ENCODE peak calls at places on chromosomes 2 and 18, in five cellular contexts. F is tibial nerve; I is CD8-positive, alpha-beta T cell; B is kidney; Y is mesendoderm. S is an unnamed sample.
A peak's percentile ranks its signal among the peaks of the same experiment; 100 is the strongest.

GRCh38 chr2:20422679-20423271 is 24.1 kb upstream of the RHOB start:
- DNase-seq in F (no peak), I (no peak), B (no peak), Y (peak; percentile 53), S (no peak)

GRCh38 chr2:202790676-202791075 is 80.9 kb downstream of the ICA1L start:
- DNase-seq in F (no peak), I (no peak), B (no peak), Y (peak; percentile 53), S (no peak)

GRCh38 chr2:19362652-19363473 is 4.4 kb upstream of the OSR1 start:
- DNase-seq in F (peak; percentile 52), I (peak; percentile 47), B (peak; percentile 88), Y (peak; percentile 78), S (peak; percentile 86)

GRCh38 chr18:36496022-36496421 is 198.5 kb downstream of the FHOD3 start:
- DNase-seq in F (no peak), I (no peak), B (no peak), Y (no peak), S (no peak)

GRCh38 chr2:217268978-217269377 is 409.1 kb upstream of the TNP1 start:
- DNase-seq in F (no peak), I (no peak), B (no peak), Y (no peak), S (no peak)

GRCh38 chr2:65722028-65722427 is 289.6 kb upstream of the SPRED2 start:
- DNase-seq in F (peak; percentile 13), I (no peak), B (peak; percentile 80), Y (peak; percentile 74), S (no peak)

GRCh38 chr2:217853301-217853881 is 149.4 kb downstream of the TNS1 start:
- DNase-seq in F (peak; percentile 57), I (no peak), B (no peak), Y (no peak), S (peak; percentile 62)

GRCh38 chr2:219633276-219634065 is 6.0 kb downstream of the SLC4A3 start:
- DNase-seq in F (no peak), I (no peak), B (no peak), Y (no peak), S (no peak)

GRCh38 chr18:13393338-13393737 is 174.8 kb downstream of the LDLRAD4 start:
- DNase-seq in F (no peak), I (peak; percentile 2), B (no peak), Y (no peak), S (no peak)

GRCh38 chr2:48715042-48715899 is 40.3 kb downstream of the LHCGR start:
- DNase-seq in F (peak; percentile 48), I (no peak), B (no peak), Y (no peak), S (no peak)

GRCh38 chr2:70982971-70983370 is 4.5 kb downstream of the ANKRD53 start:
- DNase-seq in F (no peak), I (no peak), B (no peak), Y (no peak), S (peak; percentile 27)

GRCh38 chr18:41645600-41646360 is 309.3 kb upstream of the PIK3C3 start:
- DNase-seq in F (no peak), I (no peak), B (no peak), Y (no peak), S (no peak)

GRCh38 chr2:86382698-86383097 is 45.3 kb upstream of the REEP1 start:
- DNase-seq in F (no peak), I (no peak), B (no peak), Y (no peak), S (no peak)

GRCh38 chr2:121682396-121683298 is 33.4 kb upstream of the CLASP1 start:
- DNase-seq in F (no peak), I (no peak), B (no peak), Y (peak; percentile 23), S (no peak)

GRCh38 chr2:43021791-43022500 is 204.5 kb downstream of the ZFP36L2 start:
- DNase-seq in F (no peak), I (no peak), B (peak; percentile 46), Y (peak; percentile 87), S (peak; percentile 56)

GRCh38 chr2:10873790-10874437 is 37.8 kb upstream of the KCNF1 start:
- DNase-seq in F (no peak), I (no peak), B (no peak), Y (peak; percentile 83), S (no peak)

GRCh38 chr2:68837861-68838341 is 33.3 kb downstream of the BMP10 start:
- DNase-seq in F (no peak), I (no peak), B (no peak), Y (no peak), S (no peak)

GRCh38 chr2:129469389-129469788 is 510.1 kb upstream of the RAB6C start:
- DNase-seq in F (no peak), I (no peak), B (no peak), Y (no peak), S (no peak)

GRCh38 chr2:197800091-197800490 is 4.3 kb upstream of the PLCL1 start:
- DNase-seq in F (no peak), I (no peak), B (no peak), Y (peak; percentile 78), S (no peak)

GRCh38 chr2:23762141-23762540 is 164.8 kb downstream of the ATAD2B start:
- DNase-seq in F (no peak), I (no peak), B (no peak), Y (no peak), S (no peak)

GRCh38 chr2:165777522-165778186 is 16.4 kb downstream of the GALNT3 start:
- DNase-seq in F (no peak), I (no peak), B (no peak), Y (peak; percentile 21), S (no peak)

GRCh38 chr18:78492064-78492812 is 487.4 kb upstream of the SALL3 start:
- DNase-seq in F (no peak), I (no peak), B (no peak), Y (peak; percentile 52), S (no peak)

GRCh38 chr2:30588891-30589495 is 141.9 kb downstream of the LCLAT1 start:
- DNase-seq in F (no peak), I (no peak), B (no peak), Y (no peak), S (no peak)

DNA sequence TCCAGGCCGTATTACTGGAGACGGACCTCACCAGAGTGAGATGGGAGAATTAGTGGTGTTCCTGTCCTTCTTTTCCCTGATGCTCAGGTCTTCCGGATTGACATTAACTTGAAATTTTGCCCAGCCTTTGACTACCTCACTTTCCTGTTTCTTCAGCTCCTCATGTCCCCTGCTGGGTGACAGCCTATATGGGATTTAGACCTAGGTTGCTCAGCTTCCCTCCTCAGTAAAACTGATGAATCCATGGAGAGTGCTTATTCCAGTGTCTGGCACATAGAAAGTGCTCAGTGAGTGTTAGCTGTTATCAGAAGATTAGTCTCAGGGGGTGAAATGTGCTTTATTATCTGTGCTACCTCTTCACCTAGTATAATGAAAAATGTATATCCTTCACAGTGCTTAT is 30.0 kb downstream of the CRIM1 start:
- DNase-seq in F (no peak), I (no peak), B (no peak), Y (peak; percentile 84), S (no peak)
- H3K4me1 ChIP-seq in F (peaks cover 3% of the 10 kb centered on the region), I (no peaks in the 10 kb centered on the region), B (peaks cover 27% of the 10 kb centered on the region), Y (peaks cover 28% of the 10 kb centered on the region), S (peaks cover 10% of the 10 kb centered on the region)

GRCh38 chr2:160246356-160246755 is 46.3 kb upstream of the ITGB6 start:
- DNase-seq in F (no peak), I (no peak), B (no peak), Y (no peak), S (no peak)

GRCh38 chr2:160241251-160242137 is 41.4 kb upstream of the ITGB6 start:
- DNase-seq in F (no peak), I (no peak), B (peak; percentile 87), Y (no peak), S (no peak)

GRCh38 chr2:160242863-160243552 is 42.9 kb upstream of the ITGB6 start:
- DNase-seq in F (no peak), I (no peak), B (no peak), Y (no peak), S (no peak)

GRCh38 chr2:160247295-160247694 is 47.2 kb upstream of the ITGB6 start:
- DNase-seq in F (no peak), I (no peak), B (no peak), Y (no peak), S (no peak)

DNA sequence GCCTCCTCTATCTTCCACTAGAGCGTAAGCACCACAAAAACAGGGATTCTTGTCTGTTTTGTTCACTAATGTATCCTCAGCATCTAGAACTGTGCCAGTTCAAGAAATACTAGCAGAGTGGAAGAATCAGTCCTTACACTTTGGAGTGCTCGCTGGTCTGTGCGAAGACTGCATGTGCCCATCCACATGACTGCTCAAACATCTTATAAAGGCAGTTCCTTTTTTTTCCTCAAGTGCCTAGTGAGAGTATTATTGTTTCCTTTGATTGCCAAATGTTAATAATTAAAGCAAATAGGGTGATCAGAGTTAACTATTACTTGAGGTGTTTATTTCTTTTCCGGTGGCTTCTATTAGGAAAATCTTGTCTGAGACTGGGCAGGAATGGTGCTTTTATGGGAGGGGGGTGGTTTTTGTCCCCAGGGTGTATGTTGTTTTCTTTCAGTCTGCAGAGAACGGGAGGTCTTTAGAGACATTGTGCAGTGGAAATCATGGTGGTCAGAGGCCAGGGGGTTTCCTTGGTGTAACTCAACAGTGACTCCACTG is 45.6 kb upstream of the ITGB6 start:
- DNase-seq in F (no peak), I (no peak), B (no peak), Y (no peak), S (no peak)
- H3K4me1 ChIP-seq in F (no peaks in the 10 kb centered on the region), I (no peaks in the 10 kb centered on the region), B (peaks cover 26% of the 10 kb centered on the region), Y (peaks cover 1% of the 10 kb centered on the region), S (no peaks in the 10 kb centered on the region)

GRCh38 chr2:179070895-179071294 is 21.0 kb upstream of the CCDC141 start:
- DNase-seq in F (no peak), I (no peak), B (no peak), Y (no peak), S (no peak)

GRCh38 chr2:179071810-179072355 is 21.9 kb upstream of the CCDC141 start:
- DNase-seq in F (no peak), I (no peak), B (no peak), Y (no peak), S (no peak)

GRCh38 chr2:179069685-179070084 is 19.7 kb upstream of the CCDC141 start:
- DNase-seq in F (no peak), I (no peak), B (no peak), Y (no peak), S (no peak)

GRCh38 chr2:179068991-179069643 is 19.2 kb upstream of the CCDC141 start:
- DNase-seq in F (no peak), I (no peak), B (no peak), Y (no peak), S (no peak)
- H3K4me1 ChIP-seq in F (no peaks in the 10 kb centered on the region), I (no peaks in the 10 kb centered on the region), B (no peaks in the 10 kb centered on the region), Y (no peaks in the 10 kb centered on the region), S (no peaks in the 10 kb centered on the region)

DNA sequence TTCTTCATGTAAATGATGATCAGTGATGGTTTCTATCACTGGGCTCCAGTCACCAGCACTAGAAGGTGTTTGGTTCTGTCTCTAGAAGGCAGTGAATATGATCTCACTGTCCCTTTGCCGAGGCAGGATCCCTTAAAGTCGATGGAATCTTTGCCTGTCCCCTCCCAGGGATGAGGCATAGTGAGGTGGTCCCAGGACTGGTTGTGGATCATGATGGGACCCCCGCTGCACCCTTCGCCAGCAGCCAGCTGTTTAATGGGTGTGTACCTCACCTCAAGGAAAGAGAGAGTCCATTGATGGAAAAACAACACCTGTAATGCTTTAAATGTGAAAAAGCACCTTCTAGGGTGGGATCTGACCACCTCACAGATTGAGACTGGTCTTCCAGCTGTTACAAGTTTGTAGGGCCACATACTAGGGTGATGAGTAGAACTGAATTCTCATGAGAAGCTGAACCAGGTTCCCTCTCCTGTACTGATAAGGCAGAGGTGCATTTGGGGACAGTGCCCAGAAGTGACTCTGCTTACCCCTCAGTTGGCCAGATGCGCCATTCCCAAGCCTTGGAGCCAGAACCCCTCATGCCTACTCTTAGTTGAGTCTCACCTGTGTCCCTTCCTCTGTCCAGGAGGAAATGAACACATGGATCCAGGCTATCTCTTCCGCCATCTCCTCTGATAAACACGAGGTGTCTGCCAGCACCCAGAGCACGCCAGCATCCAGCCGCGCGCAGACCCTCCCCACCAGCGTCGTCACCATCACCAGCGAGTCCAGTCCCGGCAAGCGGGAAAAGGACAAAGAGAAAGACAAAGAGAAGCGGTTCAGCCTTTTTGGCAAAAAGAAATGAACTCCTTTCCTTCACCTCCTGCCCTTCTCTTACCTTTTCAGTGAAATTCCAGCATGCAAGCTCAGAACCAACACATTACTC is 55.5 kb upstream of the EML6 start:
- DNase-seq in F (no peak), I (no peak), B (no peak), Y (no peak), S (no peak)
- H3K4me1 ChIP-seq in F (peaks cover 5% of the 10 kb centered on the region), I (no peaks in the 10 kb centered on the region), B (peaks cover 22% of the 10 kb centered on the region), Y (no peaks in the 10 kb centered on the region), S (peaks cover 76% of the 10 kb centered on the region)

S was measured in spleen.